ENCODE peak calls at places on chromosomes 5 and 9, in nine cellular contexts. E is HFFc6, P is Calu3, J is GM20000, X is fibroblast of pulmonary artery, T is BJ, K is sigmoid colon, Q is IMR-90, H is GM12878. S is an unnamed sample.

GRCh38 chr5:1010641-1011046 is 2.0 kb downstream of the NKD2 start:
- DNase-seq in T (no peak), K (peak; percentile 61), E (no peak), P (no peak), H (no peak), J (no peak), X (no peak), Q (no peak), S (no peak)

GRCh38 chr5:1277781-1278180 is 17.1 kb downstream of the TERT start:
- DNase-seq in T (no peak), H (no peak), P (no peak), K (no peak), X (no peak), Q (no peak), J (no peak), E (no peak), S (no peak)

GRCh38 chr9:69016366-69017096 is 2.6 kb upstream of the PRKACG start:
- DNase-seq in K (no peak), X (no peak), E (no peak), J (no peak), T (no peak), H (no peak), Q (no peak), P (no peak), S (no peak)

GRCh38 chr5:93622240-93622885 is 39.3 kb downstream of the NR2F1 start:
- DNase-seq in T (no peak), P (no peak), J (no peak), X (peak; percentile 74), E (peak; percentile 82), H (no peak), K (no peak), Q (peak; percentile 77), S (peak; percentile 28)

GRCh38 chr5:145941677-145942130 is 5.3 kb downstream of the SH3RF2 start:
- DNase-seq in T (no peak), K (no peak), Q (peak; percentile 35), J (no peak), P (no peak), E (peak; percentile 38), X (no peak), H (no peak), S (no peak)

GRCh38 chr5:161138751-161139455 is 286.9 kb upstream of the ATP10B start:
- DNase-seq in K (no peak), T (no peak), Q (no peak), H (no peak), E (no peak), X (no peak), J (no peak), P (no peak), S (no peak)

GRCh38 chr5:160937570-160937969 is 85.6 kb upstream of the ATP10B start:
- DNase-seq in K (no peak), X (no peak), E (no peak), J (no peak), T (no peak), P (no peak), H (no peak), Q (no peak), S (no peak)

GRCh38 chr5:16346380-16346779 is 119.2 kb downstream of the ZNF622 start:
- DNase-seq in K (no peak), Q (no peak), J (no peak), E (no peak), H (no peak), X (no peak), P (no peak), T (no peak), S (no peak)

GRCh38 chr9:132673355-132673754 is 3.1 kb downstream of the GTF3C4 start:
- DNase-seq in T (no peak), Q (peak; percentile 43), P (peak; percentile 8), H (no peak), E (peak; percentile 70), K (no peak), J (peak; percentile 14), X (peak; percentile 61), S (peak; percentile 15)

GRCh38 chr5:64958757-64959391 is 190.1 kb downstream of the CWC27 start:
- DNase-seq in J (peak; percentile 10), X (peak; percentile 72), Q (peak; percentile 72), K (no peak), P (no peak), H (no peak), E (peak; percentile 45), T (no peak), S (no peak)

GRCh38 chr5:133123297-133123696 is 71.5 kb downstream of the HSPA4 start:
- DNase-seq in K (no peak), X (no peak), T (no peak), Q (no peak), H (no peak), P (no peak), J (no peak), E (no peak), S (no peak)

GRCh38 chr5:35089688-35090314 is 42.1 kb upstream of the AGXT2 start:
- DNase-seq in E (peak; percentile 71), K (no peak), T (peak; percentile 33), P (peak; percentile 62), J (peak; percentile 49), H (peak; percentile 28), X (peak; percentile 81), Q (peak; percentile 72), S (peak; percentile 68)

GRCh38 chr5:5403736-5404135 is 18.7 kb upstream of the ICE1 start:
- DNase-seq in H (no peak), K (no peak), J (no peak), T (no peak), E (no peak), X (no peak), Q (no peak), P (no peak), S (no peak)

GRCh38 chr5:129541648-129542251 is 81.7 kb downstream of the ADAMTS19 start:
- DNase-seq in K (no peak), E (no peak), J (no peak), X (peak; percentile 32), Q (peak; percentile 9), H (no peak), P (peak; percentile 4), T (no peak), S (no peak)

GRCh38 chr5:78640622-78641021 is 8.0 kb downstream of the LHFPL2 start:
- DNase-seq in E (peak; percentile 41), P (no peak), T (no peak), Q (peak; percentile 41), K (no peak), J (no peak), H (peak; percentile 45), X (no peak), S (no peak)

GRCh38 chr5:119328753-119329602 is 26.8 kb upstream of the TNFAIP8 start:
- DNase-seq in E (peak; percentile 52), T (peak; percentile 76), J (no peak), Q (peak; percentile 87), K (no peak), P (no peak), H (no peak), X (peak; percentile 35), S (peak; percentile 80)

GRCh38 chr5:74543162-74543995 is 97.1 kb downstream of the ENC1 start:
- DNase-seq in T (peak; percentile 52), E (peak; percentile 90), X (peak; percentile 74), H (no peak), Q (peak; percentile 80), J (no peak), K (no peak), P (peak; percentile 56), S (no peak)

GRCh38 chr5:164362835-164363234 is 857.4 kb downstream of the MAT2B start:
- DNase-seq in J (no peak), T (no peak), K (no peak), X (no peak), P (no peak), H (no peak), Q (no peak), E (no peak), S (no peak)

GRCh38 chr5:1314564-1314982 is 19.7 kb upstream of the TERT start:
- DNase-seq in J (no peak), K (peak; percentile 53), P (no peak), Q (no peak), H (no peak), T (no peak), E (no peak), X (no peak), S (no peak)

GRCh38 chr9:122095010-122095767 is 2.1 kb upstream of the TTLL11 start:
- DNase-seq in H (no peak), T (no peak), K (peak; percentile 21), E (peak; percentile 44), Q (peak; percentile 65), J (peak; percentile 64), X (peak; percentile 79), P (peak; percentile 45), S (peak; percentile 80)
- TF ChIP-seq CTCF in H (peak; percentile 60), T (peak; percentile 75), K (peak; percentile 39), E (peak; percentile 83), Q (peak; percentile 61), J (peak; percentile 63), X (peak; percentile 77), P (peak; percentile 18), S (peak; percentile 66)

DNA sequence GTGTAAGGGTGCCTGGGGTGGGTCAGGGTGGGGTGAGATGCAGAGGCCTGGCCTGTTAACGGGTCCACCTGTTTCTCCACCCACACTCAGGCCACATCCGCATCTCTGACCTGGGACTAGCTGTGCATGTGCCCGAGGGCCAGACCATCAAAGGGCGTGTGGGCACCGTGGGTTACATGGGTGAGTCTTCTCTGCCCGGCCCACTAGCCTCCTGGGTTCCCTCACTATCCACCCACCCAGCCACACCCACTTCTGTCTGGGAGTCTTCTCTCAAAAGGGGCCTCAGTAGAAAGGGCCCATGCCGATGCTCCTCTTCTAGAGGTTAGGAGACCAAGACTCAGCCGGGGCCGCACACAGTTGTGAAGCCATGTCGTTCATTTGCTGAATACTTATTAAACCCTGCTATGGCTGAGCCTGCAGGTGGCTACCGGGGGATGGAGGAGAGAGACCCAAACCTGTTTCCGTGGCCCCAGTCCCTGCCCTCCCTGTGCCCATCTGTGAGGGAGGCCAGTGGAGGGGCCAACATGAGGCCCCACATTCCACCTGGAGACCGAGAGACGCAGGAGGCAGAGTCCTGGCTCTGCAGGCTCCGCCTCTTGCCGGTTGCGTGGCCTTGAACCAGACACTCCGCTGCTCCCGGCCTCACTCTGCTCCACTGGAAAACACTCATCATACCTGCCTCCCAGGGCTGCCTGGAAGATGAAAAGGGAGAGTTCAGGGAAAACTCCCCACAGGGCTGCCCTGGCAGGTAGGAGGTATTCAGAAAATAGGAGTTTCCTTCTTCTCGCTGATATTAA is 8.7 kb downstream of the GRK6 start:
- DNase-seq in E (no peak), J (no peak), T (no peak), H (no peak), Q (no peak), X (no peak), P (no peak), K (no peak), S (no peak)
- TF ChIP-seq CTCF in E (no peak), J (no peak), T (no peak), H (no peak), Q (no peak), X (no peak), P (no peak), K (no peak), S (no peak)

GRCh38 chr5:175443514-175444059 is 395 bp downstream of the DRD1 start:
- DNase-seq in T (no peak), P (no peak), E (no peak), K (no peak), Q (no peak), J (no peak), X (no peak), H (no peak), S (no peak)
- TF ChIP-seq CTCF in T (no peak), P (no peak), E (no peak), K (no peak), Q (no peak), J (no peak), X (no peak), H (no peak), S (no peak)

DNA sequence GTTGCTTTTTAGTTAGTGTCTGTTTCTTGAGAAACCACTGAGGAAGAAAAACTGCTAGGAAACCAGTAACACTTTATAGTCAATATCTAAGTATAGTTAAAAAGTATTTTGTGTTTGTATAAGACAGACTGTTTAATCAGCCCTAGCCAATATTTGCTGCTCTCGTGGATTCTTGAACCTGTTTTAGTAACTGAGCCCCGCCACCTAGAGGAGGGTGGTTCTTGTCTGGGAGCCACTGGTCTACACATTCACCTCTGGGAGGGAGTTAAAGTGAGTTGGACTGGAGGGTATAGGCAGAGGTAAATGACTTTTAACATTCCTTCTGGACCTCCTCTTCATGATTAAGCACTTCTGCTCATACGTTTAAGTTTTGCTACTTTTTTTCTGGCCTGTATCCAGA is 117.2 kb downstream of the SPATA31D1 start:
- DNase-seq in K (no peak), Q (no peak), T (no peak), X (no peak), J (no peak), P (no peak), E (no peak), H (no peak), S (no peak)
- TF ChIP-seq CTCF in K (no peak), Q (no peak), T (no peak), X (no peak), J (no peak), P (no peak), E (no peak), H (peak; percentile 7), S (no peak)